ENCODE peak calls at places on chromosome 21, in five cellular contexts. One of them, this sample, is unnamed.

GRCh38 chr21:45258476-45258875 is 29.2 kb downstream of the POFUT2 start:
- DNase-seq in HCT116: no peak
- DNase-seq in K562: no peak
- DNase-seq in GM12878: no peak
- DNase-seq in endothelial cell of umbilical vein: no peak
- DNase-seq in this sample: no peak

GRCh38 chr21:28754862-28755261 is 237.8 kb downstream of the LTN1 start:
- DNase-seq in HCT116: no peak
- DNase-seq in K562: no peak
- DNase-seq in endothelial cell of umbilical vein: no peak
- DNase-seq in GM12878: no peak
- DNase-seq in this sample: no peak

GRCh38 chr21:33158654-33159053 is 71.1 kb upstream of the IFNAR2 start:
- DNase-seq in GM12878: no peak
- DNase-seq in K562: no peak
- DNase-seq in HCT116: no peak
- DNase-seq in endothelial cell of umbilical vein: no peak
- DNase-seq in this sample: no peak

GRCh38 chr21:33273044-33273443 is 6.9 kb downstream of the IL10RB start:
- DNase-seq in K562: no peak
- DNase-seq in endothelial cell of umbilical vein: peak; percentile 43
- DNase-seq in HCT116: no peak
- DNase-seq in GM12878: no peak
- DNase-seq in this sample: no peak

GRCh38 chr21:46084709-46085108 is 13.2 kb upstream of the COL6A2 start:
- DNase-seq in endothelial cell of umbilical vein: no peak
- DNase-seq in HCT116: no peak
- DNase-seq in GM12878: no peak
- DNase-seq in K562: no peak
- DNase-seq in this sample: no peak

GRCh38 chr21:46061063-46061462 is 36.8 kb upstream of the COL6A2 start:
- DNase-seq in K562: no peak
- DNase-seq in endothelial cell of umbilical vein: no peak
- DNase-seq in GM12878: no peak
- DNase-seq in HCT116: no peak
- DNase-seq in this sample: no peak

GRCh38 chr21:32916522-32917099 is 109.1 kb upstream of the OLIG2 start:
- DNase-seq in endothelial cell of umbilical vein: no peak
- DNase-seq in GM12878: no peak
- DNase-seq in K562: peak; percentile 44
- DNase-seq in HCT116: peak; percentile 15
- DNase-seq in this sample: peak; percentile 37

GRCh38 chr21:45142916-45143315 is 68.5 kb downstream of the ADARB1 start:
- DNase-seq in HCT116: no peak
- DNase-seq in GM12878: no peak
- DNase-seq in endothelial cell of umbilical vein: no peak
- DNase-seq in K562: no peak
- DNase-seq in this sample: no peak

GRCh38 chr21:29351691-29352090 is 53.0 kb downstream of the BACH1 start:
- DNase-seq in K562: no peak
- DNase-seq in HCT116: no peak
- DNase-seq in endothelial cell of umbilical vein: no peak
- DNase-seq in GM12878: no peak
- DNase-seq in this sample: no peak

GRCh38 chr21:16195896-16196443 is 466.2 kb downstream of the USP25 start:
- DNase-seq in K562: no peak
- DNase-seq in endothelial cell of umbilical vein: peak; percentile 66
- DNase-seq in HCT116: no peak
- DNase-seq in GM12878: no peak
- DNase-seq in this sample: no peak

GRCh38 chr21:25721987-25722386 is 12.7 kb downstream of the ATP5PF start:
- DNase-seq in endothelial cell of umbilical vein: no peak
- DNase-seq in K562: no peak
- DNase-seq in GM12878: no peak
- DNase-seq in HCT116: no peak
- DNase-seq in this sample: no peak

GRCh38 chr21:26844258-26845065 is 747 bp downstream of the ADAMTS1 start:
- DNase-seq in K562: no peak
- DNase-seq in GM12878: no peak
- DNase-seq in endothelial cell of umbilical vein: peak; percentile 51
- DNase-seq in HCT116: no peak
- DNase-seq in this sample: peak; percentile 60

GRCh38 chr21:25636727-25637126 is 2.3 kb upstream of the JAM2 start:
- DNase-seq in GM12878: no peak
- DNase-seq in endothelial cell of umbilical vein: no peak
- DNase-seq in HCT116: no peak
- DNase-seq in K562: no peak
- DNase-seq in this sample: no peak

GRCh38 chr21:45950740-45951515 is 30.6 kb upstream of the COL6A1 start:
- DNase-seq in K562: no peak
- DNase-seq in GM12878: no peak
- DNase-seq in endothelial cell of umbilical vein: peak; percentile 12
- DNase-seq in HCT116: peak; percentile 12
- DNase-seq in this sample: no peak

GRCh38 chr21:44836666-44837471 is 19.0 kb upstream of the SUMO3 start:
- DNase-seq in HCT116: no peak
- DNase-seq in GM12878: no peak
- DNase-seq in K562: peak; percentile 82
- DNase-seq in endothelial cell of umbilical vein: no peak
- DNase-seq in this sample: no peak

GRCh38 chr21:33557447-33557846 is 14.6 kb downstream of the SON start:
- DNase-seq in endothelial cell of umbilical vein: no peak
- DNase-seq in HCT116: no peak
- DNase-seq in K562: no peak
- DNase-seq in GM12878: no peak
- DNase-seq in this sample: no peak

GRCh38 chr21:18951291-18952038 is 547.9 kb upstream of the TMPRSS15 start:
- DNase-seq in HCT116: no peak
- DNase-seq in GM12878: no peak
- DNase-seq in endothelial cell of umbilical vein: no peak
- DNase-seq in K562: peak; percentile 58
- DNase-seq in this sample: peak; percentile 93

GRCh38 chr21:38875694-38876492 is 70.2 kb downstream of the ETS2 start:
- DNase-seq in endothelial cell of umbilical vein: no peak
- DNase-seq in GM12878: no peak
- DNase-seq in HCT116: no peak
- DNase-seq in K562: no peak
- DNase-seq in this sample: no peak

GRCh38 chr21:22885614-22886013 is 1887.4 kb downstream of the NCAM2 start:
- DNase-seq in HCT116: no peak
- DNase-seq in K562: no peak
- DNase-seq in GM12878: no peak
- DNase-seq in endothelial cell of umbilical vein: no peak
- DNase-seq in this sample: no peak

GRCh38 chr21:45348591-45349327 is 56.2 kb upstream of the COL18A1 start:
- DNase-seq in HCT116: no peak
- DNase-seq in endothelial cell of umbilical vein: no peak
- DNase-seq in K562: no peak
- DNase-seq in GM12878: no peak
- DNase-seq in this sample: no peak

GRCh38 chr21:45670731-45671130 is 27.2 kb downstream of the PCBP3 start:
- DNase-seq in GM12878: no peak
- DNase-seq in K562: no peak
- DNase-seq in HCT116: no peak
- DNase-seq in endothelial cell of umbilical vein: no peak
- DNase-seq in this sample: no peak

GRCh38 chr21:46159390-46159789 is 4.0 kb upstream of the FTCD start:
- DNase-seq in K562: no peak
- DNase-seq in endothelial cell of umbilical vein: no peak
- DNase-seq in GM12878: no peak
- DNase-seq in HCT116: no peak
- DNase-seq in this sample: no peak

DNA sequence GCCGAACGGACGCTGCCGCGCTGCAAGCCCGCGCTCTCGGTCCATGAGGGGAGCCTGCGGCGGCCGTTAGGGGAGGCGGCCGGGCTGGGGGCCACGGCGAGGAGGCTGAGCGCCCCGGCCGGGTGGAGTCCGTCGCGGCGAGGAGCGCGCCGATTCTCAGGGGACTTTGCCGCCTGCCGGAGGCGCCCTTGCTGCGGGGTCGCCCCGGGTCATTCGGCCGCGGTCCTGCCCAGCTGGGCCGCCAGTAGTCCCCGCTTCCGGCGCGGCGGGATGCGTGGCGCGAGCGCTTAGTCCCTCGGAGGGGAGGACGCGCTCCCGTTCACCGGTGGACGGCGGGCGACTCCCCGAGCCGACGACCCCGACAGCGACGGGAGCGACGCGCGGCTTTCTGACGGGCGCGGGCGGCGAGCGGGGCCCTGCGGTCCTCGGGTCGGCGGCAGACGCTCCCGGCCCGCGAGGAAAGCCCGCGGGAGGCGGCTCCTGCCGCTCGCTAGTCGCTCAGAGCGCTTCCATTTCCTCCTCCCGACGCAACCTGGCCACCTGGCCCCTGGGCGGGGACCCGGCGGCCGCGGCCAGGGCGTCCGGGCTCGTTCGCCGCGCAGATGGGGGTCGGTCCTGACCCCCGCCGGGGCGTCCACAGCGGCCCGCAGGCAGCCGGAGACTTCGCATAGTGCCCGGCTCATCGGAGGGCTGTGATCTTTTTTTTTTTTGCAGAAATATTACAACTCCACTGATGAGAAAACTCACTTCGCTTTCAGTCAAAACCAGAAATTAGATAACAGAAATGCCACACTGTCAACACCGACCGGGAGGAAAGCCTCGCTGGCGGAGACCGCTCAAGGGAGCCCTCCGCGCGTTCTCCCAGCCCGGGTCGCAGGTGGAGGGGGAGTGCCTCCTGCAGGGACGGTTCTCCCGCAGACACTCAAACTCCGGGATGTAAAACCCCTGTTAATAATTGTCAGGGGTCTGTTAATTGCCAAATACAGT is 640 bp upstream of the ZBTB21 start:
- DNase-seq in GM12878: no peak
- DNase-seq in K562: peak; percentile 57
- DNase-seq in HCT116: no peak
- DNase-seq in endothelial cell of umbilical vein: peak; percentile 21
- DNase-seq in this sample: peak; percentile 55
- TF ChIP-seq EZH2 in GM12878: no peak
- TF ChIP-seq EZH2 in K562: no peak
- TF ChIP-seq EZH2 in HCT116: no peak
- TF ChIP-seq EZH2 in endothelial cell of umbilical vein: no peak
- TF ChIP-seq EZH2 in this sample: no peak

GRCh38 chr21:34878501-34878900 is 170.6 kb downstream of the RUNX1 start:
- DNase-seq in GM12878: no peak
- DNase-seq in endothelial cell of umbilical vein: no peak
- DNase-seq in HCT116: no peak
- DNase-seq in K562: no peak
- DNase-seq in this sample: no peak
- TF ChIP-seq POLR2AphosphoS5 in GM12878: no peak
- TF ChIP-seq POLR2AphosphoS5 in endothelial cell of umbilical vein: no peak
- TF ChIP-seq POLR2AphosphoS5 in HCT116: no peak
- TF ChIP-seq POLR2AphosphoS5 in K562: no peak
- TF ChIP-seq POLR2AphosphoS5 in this sample: no peak

DNA sequence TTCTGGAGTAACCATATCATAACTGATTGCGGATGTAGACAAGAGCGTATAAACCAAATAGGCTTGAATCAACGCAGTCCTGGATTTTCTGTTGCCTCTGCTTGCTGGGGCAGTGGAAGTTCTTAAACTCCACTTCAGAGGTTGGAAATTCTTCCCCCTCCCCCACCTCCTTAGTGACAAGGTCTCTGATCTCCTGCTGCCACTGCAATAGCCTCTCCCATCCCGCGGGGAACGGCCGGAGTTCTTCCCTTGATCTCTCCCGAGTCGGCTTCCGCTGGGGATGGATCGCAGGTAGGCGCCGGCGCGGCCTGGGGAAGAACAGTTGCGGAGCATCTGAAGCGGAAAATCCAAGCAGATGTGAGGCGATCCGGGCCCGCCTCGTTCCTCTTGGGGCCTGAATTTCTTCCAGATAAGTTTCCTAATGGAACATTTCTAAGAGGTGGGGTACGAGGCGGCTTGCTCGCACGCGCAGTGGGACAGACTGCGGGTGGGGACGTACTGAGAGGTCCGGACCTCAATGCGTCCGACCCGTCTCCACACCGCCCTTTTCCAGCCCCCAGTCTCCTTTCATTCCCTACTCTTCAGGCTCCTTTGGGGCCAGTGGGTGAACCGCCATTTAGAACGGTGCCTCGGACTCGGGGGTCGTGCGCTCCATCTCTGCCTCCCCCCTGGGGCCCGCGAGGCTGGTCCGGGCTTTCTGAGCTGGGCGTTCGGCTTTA is 3.1 kb upstream of the SIM2 start:
- DNase-seq in K562: no peak
- DNase-seq in GM12878: no peak
- DNase-seq in endothelial cell of umbilical vein: no peak
- DNase-seq in HCT116: no peak
- DNase-seq in this sample: peak; percentile 87
- TF ChIP-seq EZH2 in K562: no peak
- TF ChIP-seq EZH2 in GM12878: no peak
- TF ChIP-seq EZH2 in endothelial cell of umbilical vein: peak; percentile 61
- TF ChIP-seq EZH2 in HCT116: no peak
- TF ChIP-seq EZH2 in this sample: peak; percentile 66

GRCh38 chr21:41570791-41571355 is 62.9 kb upstream of the TMPRSS2 start:
- DNase-seq in K562: no peak
- DNase-seq in endothelial cell of umbilical vein: no peak
- DNase-seq in GM12878: peak; percentile 62
- DNase-seq in HCT116: no peak
- DNase-seq in this sample: no peak

GRCh38 chr21:41571938-41572510 is 64.1 kb upstream of the TMPRSS2 start:
- DNase-seq in K562: peak; percentile 19
- DNase-seq in HCT116: peak; percentile 15
- DNase-seq in GM12878: no peak
- DNase-seq in endothelial cell of umbilical vein: no peak
- DNase-seq in this sample: no peak

GRCh38 chr21:41578083-41578482 is 70.1 kb upstream of the TMPRSS2 start:
- DNase-seq in HCT116: no peak
- DNase-seq in GM12878: no peak
- DNase-seq in K562: no peak
- DNase-seq in endothelial cell of umbilical vein: no peak
- DNase-seq in this sample: no peak

GRCh38 chr21:41576010-41576615 is 68.2 kb upstream of the TMPRSS2 start:
- DNase-seq in HCT116: no peak
- DNase-seq in GM12878: no peak
- DNase-seq in K562: no peak
- DNase-seq in endothelial cell of umbilical vein: no peak
- DNase-seq in this sample: no peak

DNA sequence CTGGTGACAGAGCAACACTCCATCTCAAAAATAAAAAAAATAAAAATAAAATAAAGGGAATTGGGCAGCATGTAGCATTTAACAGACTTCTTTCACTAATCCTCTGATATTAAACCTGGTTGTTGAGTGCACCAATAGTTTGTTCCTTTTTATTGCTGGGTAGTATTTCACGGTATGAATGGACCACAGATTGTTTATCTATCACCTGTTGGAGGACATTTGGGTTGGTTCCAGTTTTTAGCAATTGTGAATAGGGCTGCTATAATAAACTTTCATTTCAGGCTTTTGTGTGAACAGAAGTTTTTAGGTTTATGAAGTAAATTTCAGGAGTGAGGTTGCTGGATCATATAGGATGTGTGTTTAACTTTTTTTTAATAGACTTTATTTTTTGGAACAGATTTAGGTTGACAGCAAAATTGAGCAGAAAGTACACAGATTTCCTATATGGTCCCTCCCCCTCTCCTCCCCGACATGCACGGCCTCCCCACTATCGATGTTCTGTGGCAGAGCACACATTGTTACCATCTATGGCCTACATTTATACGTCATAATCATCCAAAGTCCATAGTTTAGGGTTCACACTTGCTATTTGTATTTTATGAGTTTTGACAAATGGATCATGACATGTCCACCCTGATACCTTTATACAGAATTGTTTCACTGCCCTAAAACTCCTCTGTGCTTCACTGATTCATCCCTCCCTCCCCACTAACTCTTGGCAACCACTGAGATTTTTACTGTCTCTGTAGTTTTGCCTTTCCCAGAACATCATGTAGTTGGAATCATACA is 66.1 kb upstream of the TMPRSS2 start:
- DNase-seq in HCT116: no peak
- DNase-seq in K562: no peak
- DNase-seq in endothelial cell of umbilical vein: no peak
- DNase-seq in GM12878: no peak
- DNase-seq in this sample: no peak
- TF ChIP-seq POLR2AphosphoS5 in HCT116: no peak
- TF ChIP-seq POLR2AphosphoS5 in K562: no peak
- TF ChIP-seq POLR2AphosphoS5 in endothelial cell of umbilical vein: no peak
- TF ChIP-seq POLR2AphosphoS5 in GM12878: no peak
- TF ChIP-seq POLR2AphosphoS5 in this sample: no peak

This sample was measured in GM23338.